ENCODE peak calls at places on chromosomes 3 and 15, in eight cellular contexts. I is RWPE1; D is CD4-positive, alpha-beta T cell; B is tibial nerve; T is left ventricle myocardium inferior; K is ovary; E is psoas muscle; Q is lung. L is an unnamed sample.

GRCh38 chr15:69722924-69723323 is 270.3 kb downstream of the RPLP1 start:
- DNase-seq in I (no peak), D (no peak), B (no peak), T (no peak), K (no peak), E (no peak), Q (no peak), L (no peak)

GRCh38 chr3:112389961-112390360 is 57.0 kb downstream of the CD200 start:
- DNase-seq in I (no peak), D (no peak), B (no peak), T (no peak), K (no peak), E (no peak), Q (no peak), L (no peak)

GRCh38 chr15:69056365-69056764 is 41.9 kb downstream of the NOX5 start:
- DNase-seq in I (peak; percentile 71), D (no peak), B (no peak), T (no peak), K (no peak), E (no peak), Q (no peak), L (no peak)

GRCh38 chr3:127668906-127669305 is 3.8 kb upstream of the ABTB1 start:
- DNase-seq in I (no peak), D (no peak), B (no peak), T (no peak), K (peak; percentile 7), E (no peak), Q (no peak), L (no peak)

GRCh38 chr15:58056015-58056414 is 9.5 kb downstream of the ALDH1A2 start:
- DNase-seq in I (no peak), D (no peak), B (no peak), T (no peak), K (no peak), E (no peak), Q (no peak), L (no peak)

GRCh38 chr3:52490938-52491526 is 4.1 kb upstream of the STAB1 start:
- DNase-seq in I (no peak), D (no peak), B (no peak), T (peak; percentile 50), K (no peak), E (peak; percentile 54), Q (peak; percentile 41), L (no peak)

GRCh38 chr15:31977812-31978662 is 52.3 kb upstream of the CHRNA7 start:
- DNase-seq in I (peak; percentile 53), D (peak; percentile 35), B (no peak), T (peak; percentile 53), K (peak; percentile 47), E (no peak), Q (peak; percentile 47), L (no peak)

GRCh38 chr3:181630873-181631272 is 80.9 kb upstream of the SOX2 start:
- DNase-seq in I (no peak), D (no peak), B (no peak), T (no peak), K (no peak), E (no peak), Q (no peak), L (no peak)

GRCh38 chr3:14862661-14863230 is 44.0 kb downstream of the FGD5 start:
- DNase-seq in I (no peak), D (no peak), B (no peak), T (no peak), K (no peak), E (no peak), Q (no peak), L (no peak)

GRCh38 chr3:14862303-14862660 is 43.5 kb downstream of the FGD5 start:
- DNase-seq in I (no peak), D (no peak), B (no peak), T (no peak), K (no peak), E (no peak), Q (no peak), L (no peak)

GRCh38 chr3:14861451-14862302 is 42.9 kb downstream of the FGD5 start:
- DNase-seq in I (no peak), D (no peak), B (no peak), T (no peak), K (no peak), E (no peak), Q (no peak), L (no peak)

GRCh38 chr3:14864131-14864530 is 45.4 kb downstream of the FGD5 start:
- DNase-seq in I (no peak), D (no peak), B (no peak), T (no peak), K (no peak), E (no peak), Q (no peak), L (no peak)

DNA sequence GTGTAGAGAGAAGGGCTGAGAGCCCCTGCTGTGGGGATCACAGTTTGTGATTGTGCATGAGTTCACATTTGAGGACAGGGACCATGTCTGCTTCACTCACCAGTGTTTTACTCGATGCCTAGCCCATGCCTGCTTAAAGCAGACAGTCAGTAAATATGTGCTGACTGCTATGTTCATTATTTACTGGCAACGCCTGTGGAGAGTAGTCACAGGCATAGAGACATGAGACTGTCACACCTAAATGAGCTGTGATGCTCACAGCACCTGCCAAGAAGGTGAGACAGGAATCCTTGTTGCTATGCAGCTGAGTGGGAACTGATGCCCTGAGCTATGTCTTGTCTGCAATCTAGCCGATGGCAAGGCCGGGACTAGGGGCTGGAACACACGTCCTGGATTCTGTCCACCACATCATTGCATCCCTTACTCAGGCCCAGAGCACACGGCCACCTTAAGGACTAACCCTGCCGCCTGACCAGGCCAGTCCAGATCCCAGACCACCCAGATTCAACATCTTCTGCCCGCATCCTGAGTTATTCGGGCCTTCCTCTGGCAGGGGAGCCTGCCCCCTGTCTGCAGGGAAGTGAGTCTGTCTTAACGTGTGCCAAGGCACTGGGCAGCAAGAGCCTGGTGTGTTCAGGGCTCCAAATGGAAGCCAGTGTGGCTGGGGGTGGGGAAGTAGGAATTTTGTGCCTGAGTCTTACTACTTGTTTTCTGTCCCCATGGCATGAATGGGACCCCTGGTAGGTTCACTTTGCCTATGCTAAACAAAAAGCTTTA is 44.8 kb downstream of the FGD5 start:
- DNase-seq in I (no peak), D (no peak), B (no peak), T (no peak), K (no peak), E (no peak), Q (no peak), L (no peak)
- TF ChIP-seq CTCF in I (no peak), D (no peak), B (no peak), T (peak; percentile 45), K (no peak), E (no peak), Q (no peak), L (peak; percentile 12)

GRCh38 chr3:159907828-159908227 is 80.8 kb upstream of the IL12A start:
- DNase-seq in I (no peak), D (no peak), B (no peak), T (no peak), K (no peak), E (no peak), Q (no peak), L (no peak)

GRCh38 chr3:159913712-159914414 is 74.8 kb upstream of the IL12A start:
- DNase-seq in I (no peak), D (no peak), B (no peak), T (no peak), K (no peak), E (no peak), Q (no peak), L (no peak)

GRCh38 chr3:159911011-159911663 is 77.5 kb upstream of the IL12A start:
- DNase-seq in I (no peak), D (no peak), B (no peak), T (no peak), K (no peak), E (no peak), Q (no peak), L (no peak)

GRCh38 chr3:159914421-159914820 is 74.2 kb upstream of the IL12A start:
- DNase-seq in I (no peak), D (no peak), B (no peak), T (no peak), K (no peak), E (no peak), Q (no peak), L (no peak)

DNA sequence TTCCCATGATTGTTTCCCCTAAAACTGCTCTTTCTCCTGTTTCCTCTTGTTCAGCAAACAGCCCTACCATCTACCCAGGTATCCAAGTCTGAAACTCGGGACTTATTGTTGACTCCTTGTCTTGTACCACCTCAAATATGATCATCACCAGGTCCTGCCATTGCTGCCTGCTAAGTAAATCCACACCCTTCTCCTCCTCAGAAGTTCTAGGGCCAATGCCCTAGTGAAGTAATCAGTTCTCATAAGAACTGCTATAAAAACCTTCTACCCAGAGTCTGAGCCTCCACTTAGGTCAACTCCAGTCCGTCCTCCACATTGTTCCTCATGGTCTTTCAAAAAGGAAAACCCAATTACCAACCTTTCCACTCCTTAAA is 77.0 kb upstream of the IL12A start:
- DNase-seq in I (no peak), D (no peak), B (no peak), T (no peak), K (no peak), E (no peak), Q (no peak), L (no peak)
- H3K27ac ChIP-seq in I (no peak overlapping the region), D (no peak overlapping the region), B (no peak overlapping the region), T (peak overlapping the region; percentile 71), K (no peak overlapping the region), E (peak overlapping the region; percentile 38), Q (no peak overlapping the region), L (peak overlapping the region; percentile 61)

GRCh38 chr3:178795349-178795748 is 259.1 kb downstream of the KCNMB2 start:
- DNase-seq in I (no peak), D (no peak), B (no peak), T (no peak), K (no peak), E (no peak), Q (no peak), L (no peak)
- TF ChIP-seq CTCF in I (no peak), D (no peak), B (no peak), T (no peak), K (no peak), E (no peak), Q (no peak), L (no peak)

GRCh38 chr3:128850544-128850943 is 28.9 kb upstream of the ACAD9 start:
- DNase-seq in I (no peak), D (no peak), B (no peak), T (no peak), K (no peak), E (no peak), Q (no peak), L (no peak)

GRCh38 chr3:128854382-128854939 is 25.0 kb upstream of the ACAD9 start:
- DNase-seq in I (no peak), D (no peak), B (no peak), T (no peak), K (no peak), E (no peak), Q (no peak), L (no peak)

GRCh38 chr3:128855574-128855973 is 23.8 kb upstream of the ACAD9 start:
- DNase-seq in I (no peak), D (no peak), B (no peak), T (no peak), K (no peak), E (no peak), Q (no peak), L (no peak)

GRCh38 chr3:128851601-128852000 is 27.8 kb upstream of the ACAD9 start:
- DNase-seq in I (no peak), D (no peak), B (no peak), T (no peak), K (no peak), E (no peak), Q (no peak), L (no peak)

DNA sequence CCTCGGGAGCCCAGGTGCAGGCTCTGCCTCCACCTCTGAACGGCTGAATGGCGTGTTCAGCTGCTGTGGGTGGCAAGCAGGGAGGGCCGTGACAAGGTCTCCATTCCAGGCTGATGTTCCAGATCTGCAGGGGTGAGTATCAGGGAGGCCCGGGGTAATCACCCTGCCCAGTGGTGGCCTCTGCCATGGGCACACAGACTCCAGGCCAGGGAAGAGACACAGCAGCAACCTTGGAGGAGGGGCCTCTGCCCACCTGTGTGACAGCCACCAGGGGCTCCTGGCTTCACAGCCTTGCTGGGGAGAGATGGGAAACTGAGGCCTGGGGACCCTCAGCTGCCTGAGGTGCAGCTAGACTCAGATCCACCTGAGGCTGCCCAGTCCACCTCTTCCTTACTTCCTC is 25.6 kb upstream of the ACAD9 start:
- DNase-seq in I (no peak), D (no peak), B (no peak), T (no peak), K (no peak), E (no peak), Q (no peak), L (no peak)
- H3K27ac ChIP-seq in I (no peak overlapping the region), D (no peak overlapping the region), B (no peak overlapping the region), T (no peak overlapping the region), K (no peak overlapping the region), E (no peak overlapping the region), Q (no peak overlapping the region), L (no peak overlapping the region)

L was measured in breast epithelium.